ENCODE peak calls at places on chromosomes 7 and 10, in eight cellular contexts. One of them, this sample, is unnamed.

GRCh38 chr10:88428442-88428841 is 154.7 kb downstream of the RNLS start:
- DNase-seq in GM10248: no peak
- DNase-seq in fibroblast of the aortic adventitia: peak
- DNase-seq in IMR-90: no peak
- DNase-seq in tibial artery: no peak
- DNase-seq in Peyer's patch: no peak
- DNase-seq in body of pancreas: no peak
- DNase-seq in upper lobe of left lung: no peak
- DNase-seq in this sample: no peak

GRCh38 chr10:24900888-24901685 is 51.3 kb downstream of the PRTFDC1 start:
- DNase-seq in tibial artery: no peak
- DNase-seq in upper lobe of left lung: no peak
- DNase-seq in Peyer's patch: no peak
- DNase-seq in IMR-90: no peak
- DNase-seq in GM10248: peak
- DNase-seq in body of pancreas: no peak
- DNase-seq in fibroblast of the aortic adventitia: peak
- DNase-seq in this sample: no peak

GRCh38 chr7:36961097-36961496 is 236.8 kb upstream of the AOAH start:
- DNase-seq in upper lobe of left lung: no peak
- DNase-seq in Peyer's patch: no peak
- DNase-seq in IMR-90: no peak
- DNase-seq in tibial artery: no peak
- DNase-seq in GM10248: no peak
- DNase-seq in fibroblast of the aortic adventitia: no peak
- DNase-seq in body of pancreas: no peak
- DNase-seq in this sample: no peak

GRCh38 chr10:9301148-9301547 is 1246.7 kb downstream of the GATA3 start:
- DNase-seq in body of pancreas: no peak
- DNase-seq in fibroblast of the aortic adventitia: peak
- DNase-seq in tibial artery: no peak
- DNase-seq in Peyer's patch: no peak
- DNase-seq in IMR-90: no peak
- DNase-seq in upper lobe of left lung: no peak
- DNase-seq in GM10248: no peak
- DNase-seq in this sample: no peak

GRCh38 chr7:140607441-140607989 is 33.1 kb downstream of the DENND2A start:
- DNase-seq in upper lobe of left lung: peak
- DNase-seq in IMR-90: peak
- DNase-seq in Peyer's patch: peak
- DNase-seq in GM10248: no peak
- DNase-seq in tibial artery: peak
- DNase-seq in fibroblast of the aortic adventitia: peak
- DNase-seq in body of pancreas: peak
- DNase-seq in this sample: no peak

GRCh38 chr10:49153115-49153514 is 19.3 kb upstream of the FAM170B start:
- DNase-seq in GM10248: no peak
- DNase-seq in upper lobe of left lung: no peak
- DNase-seq in IMR-90: no peak
- DNase-seq in tibial artery: no peak
- DNase-seq in body of pancreas: no peak
- DNase-seq in Peyer's patch: no peak
- DNase-seq in fibroblast of the aortic adventitia: no peak
- DNase-seq in this sample: no peak

GRCh38 chr7:111833461-111833860 is 271.2 kb upstream of the IMMP2L start:
- DNase-seq in IMR-90: peak
- DNase-seq in GM10248: no peak
- DNase-seq in tibial artery: no peak
- DNase-seq in fibroblast of the aortic adventitia: peak
- DNase-seq in upper lobe of left lung: no peak
- DNase-seq in body of pancreas: no peak
- DNase-seq in Peyer's patch: no peak
- DNase-seq in this sample: no peak

GRCh38 chr10:114694062-114694461 is 36.0 kb upstream of the ABLIM1 start:
- DNase-seq in Peyer's patch: no peak
- DNase-seq in tibial artery: no peak
- DNase-seq in upper lobe of left lung: no peak
- DNase-seq in body of pancreas: no peak
- DNase-seq in IMR-90: no peak
- DNase-seq in GM10248: no peak
- DNase-seq in fibroblast of the aortic adventitia: no peak
- DNase-seq in this sample: no peak

GRCh38 chr7:74256446-74257408 is 2.5 kb upstream of the RFC2 start:
- DNase-seq in Peyer's patch: no peak
- DNase-seq in GM10248: no peak
- DNase-seq in body of pancreas: peak
- DNase-seq in fibroblast of the aortic adventitia: peak
- DNase-seq in upper lobe of left lung: no peak
- DNase-seq in tibial artery: peak
- DNase-seq in IMR-90: peak
- DNase-seq in this sample: no peak

GRCh38 chr10:71285180-71285545 is 33.9 kb upstream of the SLC29A3 start:
- DNase-seq in upper lobe of left lung: peak
- DNase-seq in Peyer's patch: peak
- DNase-seq in GM10248: peak
- DNase-seq in body of pancreas: peak
- DNase-seq in fibroblast of the aortic adventitia: peak
- DNase-seq in tibial artery: no peak
- DNase-seq in IMR-90: peak
- DNase-seq in this sample: no peak

GRCh38 chr10:5071411-5072198 is 22.6 kb upstream of the AKR1C3 start:
- DNase-seq in IMR-90: peak
- DNase-seq in body of pancreas: peak
- DNase-seq in tibial artery: peak
- DNase-seq in upper lobe of left lung: no peak
- DNase-seq in GM10248: no peak
- DNase-seq in Peyer's patch: peak
- DNase-seq in fibroblast of the aortic adventitia: peak
- DNase-seq in this sample: no peak

GRCh38 chr7:2760098-2760889 is 72.3 kb downstream of the AMZ1 start:
- DNase-seq in tibial artery: peak
- DNase-seq in GM10248: no peak
- DNase-seq in IMR-90: peak
- DNase-seq in upper lobe of left lung: peak
- DNase-seq in fibroblast of the aortic adventitia: peak
- DNase-seq in Peyer's patch: peak
- DNase-seq in body of pancreas: peak
- DNase-seq in this sample: no peak

GRCh38 chr10:132850896-132851295 is 64.9 kb upstream of the NKX6-2 start:
- DNase-seq in GM10248: no peak
- DNase-seq in Peyer's patch: no peak
- DNase-seq in fibroblast of the aortic adventitia: no peak
- DNase-seq in tibial artery: peak
- DNase-seq in upper lobe of left lung: peak
- DNase-seq in IMR-90: no peak
- DNase-seq in body of pancreas: no peak
- DNase-seq in this sample: peak

GRCh38 chr10:132021504-132022143 is 39.9 kb upstream of the BNIP3 start:
- DNase-seq in tibial artery: no peak
- DNase-seq in IMR-90: no peak
- DNase-seq in body of pancreas: no peak
- DNase-seq in upper lobe of left lung: no peak
- DNase-seq in Peyer's patch: no peak
- DNase-seq in GM10248: peak
- DNase-seq in fibroblast of the aortic adventitia: no peak
- DNase-seq in this sample: no peak

GRCh38 chr7:27262121-27262520 is 19.5 kb downstream of the EVX1 start:
- DNase-seq in fibroblast of the aortic adventitia: no peak
- DNase-seq in body of pancreas: no peak
- DNase-seq in Peyer's patch: no peak
- DNase-seq in IMR-90: no peak
- DNase-seq in upper lobe of left lung: no peak
- DNase-seq in tibial artery: no peak
- DNase-seq in GM10248: no peak
- DNase-seq in this sample: no peak

GRCh38 chr10:132356621-132357195 is 24.7 kb downstream of the LRRC27 start:
- DNase-seq in Peyer's patch: peak
- DNase-seq in fibroblast of the aortic adventitia: no peak
- DNase-seq in GM10248: no peak
- DNase-seq in tibial artery: peak
- DNase-seq in IMR-90: no peak
- DNase-seq in body of pancreas: no peak
- DNase-seq in upper lobe of left lung: no peak
- DNase-seq in this sample: no peak

DNA sequence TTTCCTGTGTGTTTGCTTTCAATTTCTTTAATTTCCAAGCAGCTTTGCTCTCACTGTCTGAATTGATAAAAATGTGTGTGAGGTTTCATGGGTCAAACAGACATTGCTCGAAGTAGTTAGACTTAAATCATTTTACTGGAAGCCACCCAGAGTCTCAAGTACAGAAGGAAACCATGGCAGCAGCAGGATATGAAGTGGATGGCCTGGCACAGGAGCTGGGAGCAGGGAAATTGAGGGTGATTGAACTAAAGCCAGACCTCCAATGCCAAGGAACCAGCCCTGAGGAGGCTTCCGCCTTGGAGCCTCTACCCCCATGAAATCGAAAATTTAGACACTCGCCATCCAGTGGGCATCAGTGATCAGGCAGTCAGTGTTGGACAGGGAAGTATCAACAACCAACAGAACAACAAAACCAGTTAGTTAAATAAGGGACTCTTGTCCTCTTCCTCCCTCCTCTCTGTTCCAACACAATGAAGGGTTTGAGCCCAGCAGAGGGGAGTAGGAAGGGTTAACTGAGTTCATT is 156.5 kb downstream of the SLC16A9 start:
- DNase-seq in upper lobe of left lung: no peak
- DNase-seq in fibroblast of the aortic adventitia: no peak
- DNase-seq in body of pancreas: no peak
- DNase-seq in IMR-90: no peak
- DNase-seq in Peyer's patch: no peak
- DNase-seq in GM10248: no peak
- DNase-seq in tibial artery: no peak
- DNase-seq in this sample: no peak
- TF ChIP-seq CTCF in upper lobe of left lung: no peak
- TF ChIP-seq CTCF in fibroblast of the aortic adventitia: no peak
- TF ChIP-seq CTCF in body of pancreas: no peak
- TF ChIP-seq CTCF in IMR-90: no peak
- TF ChIP-seq CTCF in Peyer's patch: no peak
- TF ChIP-seq CTCF in GM10248: no peak
- TF ChIP-seq CTCF in tibial artery: no peak
- TF ChIP-seq CTCF in this sample: no peak

GRCh38 chr7:157532068-157532467 is 195.3 kb downstream of the DNAJB6 start:
- DNase-seq in Peyer's patch: no peak
- DNase-seq in fibroblast of the aortic adventitia: no peak
- DNase-seq in tibial artery: no peak
- DNase-seq in upper lobe of left lung: no peak
- DNase-seq in GM10248: no peak
- DNase-seq in IMR-90: no peak
- DNase-seq in body of pancreas: no peak
- DNase-seq in this sample: no peak
- TF ChIP-seq CTCF in Peyer's patch: no peak
- TF ChIP-seq CTCF in fibroblast of the aortic adventitia: no peak
- TF ChIP-seq CTCF in tibial artery: no peak
- TF ChIP-seq CTCF in upper lobe of left lung: no peak
- TF ChIP-seq CTCF in GM10248: no peak
- TF ChIP-seq CTCF in IMR-90: no peak
- TF ChIP-seq CTCF in body of pancreas: no peak
- TF ChIP-seq CTCF in this sample: no peak

DNA sequence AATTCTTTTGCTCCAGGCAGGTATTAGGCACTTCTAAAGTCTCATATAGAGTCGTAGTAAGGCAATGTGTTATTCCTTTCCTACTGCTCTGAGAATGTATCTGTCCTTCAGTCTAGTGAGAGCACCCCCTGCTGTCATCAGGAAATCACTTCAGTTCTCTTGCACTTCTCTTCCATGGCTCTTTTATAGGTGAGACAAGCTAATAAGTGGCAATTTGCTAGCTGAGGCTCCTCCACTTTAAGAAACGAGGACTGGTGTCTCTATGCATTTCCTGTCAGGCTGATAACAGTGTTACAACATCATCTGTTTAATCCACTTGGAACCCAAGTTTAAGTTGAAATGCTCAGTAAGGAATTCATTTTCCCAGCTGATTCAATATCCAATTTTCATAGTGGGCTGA is 350.6 kb downstream of the TFEC start:
- DNase-seq in Peyer's patch: no peak
- DNase-seq in fibroblast of the aortic adventitia: peak
- DNase-seq in upper lobe of left lung: no peak
- DNase-seq in IMR-90: peak
- DNase-seq in tibial artery: no peak
- DNase-seq in body of pancreas: peak
- DNase-seq in GM10248: peak
- DNase-seq in this sample: no peak
- TF ChIP-seq CTCF in Peyer's patch: peak
- TF ChIP-seq CTCF in fibroblast of the aortic adventitia: peak
- TF ChIP-seq CTCF in upper lobe of left lung: no peak
- TF ChIP-seq CTCF in IMR-90: peak
- TF ChIP-seq CTCF in tibial artery: no peak
- TF ChIP-seq CTCF in body of pancreas: peak
- TF ChIP-seq CTCF in GM10248: peak
- TF ChIP-seq CTCF in this sample: no peak

DNA sequence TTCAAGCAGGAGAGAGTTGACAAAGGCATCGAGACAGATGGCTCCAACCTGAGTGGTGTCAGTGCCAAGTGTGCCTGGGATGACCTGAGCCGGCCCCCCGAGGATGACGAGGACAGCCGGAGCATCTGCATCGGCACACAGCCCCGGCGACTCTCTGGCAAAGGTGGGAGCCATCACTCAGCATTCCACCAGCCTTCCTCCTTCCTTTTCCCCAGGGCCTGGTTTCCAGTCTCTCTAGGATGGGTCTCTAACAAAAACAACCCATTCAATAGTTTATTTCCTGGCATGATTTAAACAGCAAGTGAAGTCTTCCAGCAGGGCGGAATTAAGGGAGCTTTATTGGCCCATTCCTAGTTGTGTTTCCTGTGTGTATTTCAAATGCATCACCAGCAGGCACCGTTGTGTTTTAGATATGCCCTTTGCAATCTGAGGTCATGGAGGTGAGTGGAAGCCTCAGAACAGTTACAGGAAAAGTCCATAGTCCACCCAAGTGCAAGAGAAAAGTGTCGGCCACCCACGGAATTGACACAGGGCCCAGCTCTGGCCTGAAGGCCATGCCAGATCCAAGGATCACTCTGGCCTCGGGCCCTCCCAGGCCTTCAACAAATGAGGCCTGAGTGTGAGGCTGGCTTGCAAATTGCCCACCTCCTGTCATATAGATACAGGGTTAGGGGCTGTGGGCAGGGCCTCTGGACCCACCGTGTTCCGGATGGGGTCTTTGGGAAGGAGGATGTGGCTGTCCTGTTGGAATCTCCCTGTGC is 47.0 kb upstream of the TRIM8 start:
- DNase-seq in IMR-90: no peak
- DNase-seq in Peyer's patch: no peak
- DNase-seq in body of pancreas: no peak
- DNase-seq in upper lobe of left lung: no peak
- DNase-seq in tibial artery: no peak
- DNase-seq in fibroblast of the aortic adventitia: peak
- DNase-seq in GM10248: no peak
- DNase-seq in this sample: no peak
- TF ChIP-seq CTCF in IMR-90: no peak
- TF ChIP-seq CTCF in Peyer's patch: no peak
- TF ChIP-seq CTCF in body of pancreas: no peak
- TF ChIP-seq CTCF in upper lobe of left lung: no peak
- TF ChIP-seq CTCF in tibial artery: no peak
- TF ChIP-seq CTCF in fibroblast of the aortic adventitia: no peak
- TF ChIP-seq CTCF in GM10248: no peak
- TF ChIP-seq CTCF in this sample: no peak

DNA sequence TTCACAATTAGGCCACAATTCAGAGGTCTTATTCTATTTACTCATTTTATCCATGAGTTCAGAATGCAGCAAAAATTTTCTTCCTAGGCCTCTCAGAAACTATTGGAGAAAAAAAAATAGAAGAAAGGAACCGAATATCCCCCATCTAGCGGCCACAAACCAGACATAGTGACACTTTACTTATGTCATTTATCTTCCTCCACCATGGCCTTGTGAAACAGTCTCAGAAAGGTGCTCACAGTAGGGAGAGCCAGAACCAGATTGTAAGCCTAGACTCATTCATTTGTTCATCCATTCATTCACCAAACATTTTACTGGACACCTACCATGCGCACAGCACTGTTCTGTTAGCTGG is 16.0 kb downstream of the CREB3L2 start:
- DNase-seq in upper lobe of left lung: no peak
- DNase-seq in body of pancreas: no peak
- DNase-seq in Peyer's patch: no peak
- DNase-seq in fibroblast of the aortic adventitia: no peak
- DNase-seq in GM10248: peak
- DNase-seq in tibial artery: no peak
- DNase-seq in IMR-90: no peak
- DNase-seq in this sample: no peak
- TF ChIP-seq CTCF in upper lobe of left lung: no peak
- TF ChIP-seq CTCF in body of pancreas: no peak
- TF ChIP-seq CTCF in Peyer's patch: no peak
- TF ChIP-seq CTCF in fibroblast of the aortic adventitia: no peak
- TF ChIP-seq CTCF in GM10248: peak
- TF ChIP-seq CTCF in tibial artery: no peak
- TF ChIP-seq CTCF in IMR-90: no peak
- TF ChIP-seq CTCF in this sample: no peak

This sample was measured in natural killer cell.